ENCODE peak calls at places on chromosomes 2 and 18, in eight cellular contexts. Z is frontal cortex, E is astrocyte of the hippocampus, P is SW480, M is HFF-Myc, F is KBM-7, Y is GF-D8, G is Calu3. X is an unnamed sample.

GRCh38 chr2:216880509-216881184 is 20.8 kb upstream of the TNP1 start:
- DNase-seq in Z (no peak), E (no peak), P (no peak), M (no peak), F (peak), Y (peak), G (no peak), X (no peak)

GRCh38 chr2:70101174-70101573 is 13.9 kb downstream of the PCBP1 start:
- DNase-seq in Z (no peak), E (no peak), P (no peak), M (no peak), F (no peak), Y (no peak), G (no peak), X (no peak)

GRCh38 chr2:11674983-11675382 is 5.0 kb upstream of the NTSR2 start:
- DNase-seq in Z (no peak), E (no peak), P (no peak), M (no peak), F (no peak), Y (no peak), G (no peak), X (no peak)

GRCh38 chr2:172251231-172251630 is 148.5 kb upstream of the DLX2 start:
- DNase-seq in Z (no peak), E (no peak), P (peak), M (no peak), F (no peak), Y (no peak), G (no peak), X (no peak)

GRCh38 chr2:88350641-88351601 is 101.6 kb downstream of the FOXI3 start:
- DNase-seq in Z (peak), E (peak), P (peak), M (peak), F (peak), Y (no peak), G (peak), X (peak)

GRCh38 chr2:9050122-9050809 is 46.8 kb upstream of the MBOAT2 start:
- DNase-seq in Z (no peak), E (no peak), P (no peak), M (no peak), F (no peak), Y (no peak), G (no peak), X (no peak)

GRCh38 chr18:62999392-62999791 is 284.1 kb downstream of the PHLPP1 start:
- DNase-seq in Z (no peak), E (no peak), P (no peak), M (no peak), F (no peak), Y (no peak), G (peak), X (peak)

GRCh38 chr18:35029770-35030169 is 11.4 kb upstream of the MAPRE2 start:
- DNase-seq in Z (no peak), E (no peak), P (no peak), M (no peak), F (no peak), Y (no peak), G (no peak), X (no peak)

GRCh38 chr18:3683483-3683882 is 233.5 kb downstream of the TGIF1 start:
- DNase-seq in Z (no peak), E (no peak), P (no peak), M (no peak), F (no peak), Y (no peak), G (no peak), X (no peak)